ENCODE peak calls at places on chromosomes 7 and 10, in ten cellular contexts. L is retinal pigment epithelial cell, B is astrocyte of the spinal cord, Q is left ventricle myocardium inferior, S is A549, C is BJ, U is uterus, H is PC-9, I is transverse colon, R is AG04450. J is an unnamed sample.

GRCh38 chr7:102211590-102212550 is 74.8 kb upstream of the SH2B2 start:
- DNase-seq in R (no peak), S (no peak), B (no peak), H (no peak), L (no peak), Q (no peak), U (no peak), C (no peak), I (no peak), J (no peak)

GRCh38 chr10:52779541-52780390 is 7.2 kb upstream of the MBL2 start:
- DNase-seq in R (peak; percentile 15), S (peak; percentile 62), H (no peak), Q (peak; percentile 46), U (no peak), C (no peak), B (peak; percentile 56), L (no peak), I (peak; percentile 54), J (peak; percentile 43)

GRCh38 chr10:8103543-8103942 is 49.1 kb downstream of the GATA3 start:
- DNase-seq in C (no peak), B (no peak), L (no peak), I (no peak), S (no peak), H (no peak), R (no peak), U (no peak), Q (no peak), J (no peak)

GRCh38 chr7:27141591-27142561 is 1.6 kb downstream of the HOXA5 start:
- DNase-seq in H (no peak), C (no peak), L (no peak), U (no peak), B (no peak), I (peak; percentile 37), S (peak; percentile 80), Q (no peak), R (no peak), J (no peak)

GRCh38 chr10:94630017-94630688 is 53.4 kb upstream of the CYP2C18 start:
- DNase-seq in L (no peak), C (no peak), B (peak; percentile 22), Q (no peak), H (no peak), R (peak; percentile 1), I (no peak), U (no peak), S (peak; percentile 43), J (no peak)

GRCh38 chr10:92110039-92110794 is 180.7 kb downstream of the CPEB3 start:
- DNase-seq in L (no peak), R (no peak), I (no peak), S (no peak), U (no peak), H (no peak), B (peak; percentile 45), C (no peak), Q (no peak), J (no peak)

GRCh38 chr10:97069576-97070362 is 116.0 kb downstream of the SLIT1 start:
- DNase-seq in B (peak; percentile 24), Q (no peak), H (peak; percentile 73), L (no peak), R (no peak), C (no peak), S (peak; percentile 84), I (no peak), U (no peak), J (peak; percentile 5)

GRCh38 chr7:102415685-102416225 is 17.6 kb upstream of the ORAI2 start:
- DNase-seq in S (no peak), B (no peak), Q (no peak), R (no peak), H (no peak), I (peak; percentile 38), C (no peak), L (no peak), U (no peak), J (no peak)

GRCh38 chr10:36256166-36256565 is 614.1 kb upstream of the FZD8 start:
- DNase-seq in H (no peak), U (no peak), L (peak; percentile 5), Q (no peak), C (no peak), B (no peak), I (no peak), S (no peak), R (no peak), J (no peak)

GRCh38 chr7:44632196-44632595 is 25.8 kb downstream of the OGDH start:
- DNase-seq in B (no peak), I (no peak), H (no peak), L (no peak), Q (no peak), C (no peak), S (no peak), U (no peak), R (no peak), J (no peak)

GRCh38 chr7:46751471-46751870 is 830.4 kb upstream of the IGFBP3 start:
- DNase-seq in U (no peak), I (no peak), C (no peak), H (no peak), R (no peak), S (no peak), B (no peak), L (no peak), Q (no peak), J (no peak)

GRCh38 chr7:133815677-133816210 is 311.4 kb upstream of the LRGUK start:
- DNase-seq in H (no peak), B (peak; percentile 19), R (peak; percentile 20), C (no peak), I (no peak), Q (no peak), S (peak; percentile 19), L (no peak), U (no peak), J (no peak)

GRCh38 chr7:157558516-157558874 is 221.7 kb downstream of the DNAJB6 start:
- DNase-seq in U (no peak), S (no peak), I (no peak), C (no peak), R (no peak), L (no peak), Q (no peak), H (no peak), B (no peak), J (no peak)

GRCh38 chr10:72389022-72389421 is 34.3 kb upstream of the DNAJB12 start:
- DNase-seq in L (no peak), B (no peak), Q (no peak), C (no peak), S (no peak), U (no peak), R (no peak), H (no peak), I (no peak), J (no peak)

GRCh38 chr7:98836811-98837631 is 32.8 kb downstream of the TMEM130 start:
- DNase-seq in U (no peak), R (no peak), S (peak; percentile 67), H (no peak), C (no peak), Q (peak; percentile 19), I (peak; percentile 21), B (peak; percentile 42), L (no peak), J (no peak)

GRCh38 chr7:50334341-50334994 is 30.0 kb downstream of the IKZF1 start:
- DNase-seq in H (no peak), I (no peak), C (no peak), B (no peak), R (no peak), Q (no peak), L (no peak), U (no peak), S (no peak), J (no peak)
- H3K4me3 ChIP-seq in H (no peak overlapping the region), I (no peak overlapping the region), C (no peak overlapping the region), B (no peak overlapping the region), R (no peak overlapping the region), Q (no peak overlapping the region), L (no peak overlapping the region), U (no peak overlapping the region), S (no peak overlapping the region), J (no peak overlapping the region)

GRCh38 chr7:2750054-2750453 is 62.1 kb downstream of the AMZ1 start:
- DNase-seq in L (no peak), R (no peak), U (no peak), Q (no peak), H (no peak), B (no peak), I (no peak), S (no peak), C (no peak), J (no peak)
- TF ChIP-seq CTCF in L (no peak), R (no peak), U (no peak), Q (no peak), H (no peak), B (no peak), I (no peak), S (no peak), C (no peak), J (no peak)

DNA sequence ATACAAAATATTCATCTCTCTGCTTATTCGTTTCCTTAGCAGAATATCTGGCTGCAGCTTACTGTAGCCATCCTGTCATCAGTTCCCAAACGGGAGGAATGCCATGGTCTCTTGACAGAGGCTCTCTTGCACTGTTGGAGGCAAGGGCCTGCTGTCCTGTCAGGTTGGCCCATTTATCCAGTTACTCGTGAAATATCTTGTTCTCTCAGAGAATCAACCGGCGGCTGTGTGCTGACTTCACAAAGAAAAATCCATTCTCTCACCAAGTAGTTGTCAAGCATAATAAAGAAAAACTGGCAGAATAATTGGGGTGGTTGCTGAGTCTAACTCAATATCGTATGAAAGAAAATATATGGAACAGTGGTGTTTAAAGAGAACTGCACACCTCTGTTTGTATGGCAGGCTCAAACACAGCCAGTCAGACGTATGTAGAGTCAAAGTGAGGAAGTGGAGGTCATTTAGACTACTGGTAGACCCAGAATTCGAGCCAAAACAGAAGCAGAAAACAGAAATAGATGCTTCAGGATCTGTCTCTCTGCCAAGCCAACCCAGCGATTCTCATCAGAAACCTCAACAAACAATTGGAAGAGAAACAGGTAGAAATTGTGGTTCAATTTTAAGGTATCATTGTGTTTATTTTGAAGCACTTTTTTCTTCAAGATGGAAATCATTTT is 349.2 kb upstream of the PRKCQ start:
- DNase-seq in L (no peak), I (no peak), C (no peak), B (no peak), H (no peak), R (no peak), U (no peak), Q (no peak), S (no peak), J (no peak)
- H3K4me3 ChIP-seq in L (no peak overlapping the region), I (no peak overlapping the region), C (no peak overlapping the region), B (no peak overlapping the region), H (no peak overlapping the region), R (no peak overlapping the region), U (no peak overlapping the region), Q (no peak overlapping the region), S (no peak overlapping the region), J (no peak overlapping the region)

DNA sequence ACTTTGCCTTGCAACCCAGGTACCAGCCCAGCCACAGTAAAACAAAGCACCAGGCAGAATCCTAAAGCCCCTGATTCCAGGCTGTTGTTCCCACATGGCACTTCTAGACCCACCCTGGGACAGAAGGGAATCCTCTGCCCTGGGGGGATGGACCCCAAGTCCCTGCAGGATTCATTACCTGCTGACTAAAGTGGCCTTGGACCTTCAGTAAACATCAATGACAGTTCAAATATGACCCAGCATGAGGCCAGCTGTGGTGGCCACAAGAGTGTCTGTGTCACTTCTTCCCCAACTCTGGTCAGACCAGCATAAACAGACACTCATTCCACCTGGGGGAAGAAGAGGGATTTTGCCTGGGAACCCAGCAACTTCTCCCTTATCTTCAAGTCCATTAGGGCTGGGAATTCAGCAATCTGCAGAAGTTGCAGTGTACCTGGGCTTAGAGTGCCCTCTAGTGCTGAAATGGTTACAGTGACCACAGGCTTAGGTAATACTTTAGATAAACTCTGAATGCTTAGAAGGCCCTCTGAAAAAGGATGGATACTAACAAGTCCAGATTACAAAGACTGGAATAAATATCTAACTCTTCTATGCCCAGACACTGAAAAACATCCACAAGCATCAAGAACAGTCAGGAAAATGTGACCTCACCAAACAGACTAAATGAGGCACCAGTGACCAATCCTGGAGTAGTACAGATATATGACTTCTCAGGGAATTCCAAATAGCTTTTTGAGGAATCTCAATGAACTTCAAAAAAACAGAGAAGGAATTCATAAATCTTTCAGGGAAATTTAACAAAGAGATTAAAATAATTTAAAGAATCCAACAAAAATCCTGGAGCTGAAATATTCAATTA is 108.5 kb upstream of the TMEM168 start:
- DNase-seq in H (peak; percentile 45), R (peak; percentile 49), B (peak; percentile 78), Q (no peak), L (peak; percentile 29), I (peak; percentile 63), U (no peak), S (peak; percentile 70), C (no peak), J (no peak)
- TF ChIP-seq CTCF in H (peak; percentile 87), R (peak; percentile 89), B (peak; percentile 85), Q (peak; percentile 81), L (peak; percentile 83), I (peak; percentile 72), U (peak; percentile 32), S (peak; percentile 88), C (peak; percentile 77), J (peak; percentile 69)

J was measured in heart left ventricle.